ENCODE peak calls at places on chromosomes 16 and 17, in five cellular contexts. K is breast epithelium, H is GM12892, W is Panc1, R is GM23338. M is an unnamed sample.

GRCh38 chr17:17349724-17350106 is 46.5 kb downstream of the NT5M start:
- DNase-seq in R (no peak), W (no peak), K (no peak), H (no peak), M (no peak)

GRCh38 chr16:31538199-31538598 is 10.5 kb downstream of the AHSP start:
- DNase-seq in R (no peak), H (no peak), W (no peak), K (no peak), M (no peak)

GRCh38 chr17:17401271-17401781 is 75.5 kb upstream of the MED9 start:
- DNase-seq in R (peak; percentile 80), W (no peak), K (no peak), H (no peak), M (no peak)

GRCh38 chr17:10729334-10730193 is at the start of gene TMEM220:
- DNase-seq in W (no peak), H (peak; percentile 25), K (peak; percentile 68), R (peak; percentile 88), M (no peak)

GRCh38 chr17:74190807-74191206 is 12.7 kb upstream of the RPL38 start:
- DNase-seq in K (no peak), W (no peak), H (no peak), R (peak; percentile 69), M (no peak)

GRCh38 chr17:6862822-6863221 is 31.3 kb upstream of the TEKT1 start:
- DNase-seq in K (no peak), R (no peak), W (no peak), H (no peak), M (no peak)

GRCh38 chr17:1076299-1076981 is 79.5 kb downstream of the TIMM22 start:
- DNase-seq in W (no peak), H (no peak), K (no peak), R (no peak), M (no peak)

GRCh38 chr16:48503779-48504178 is 106.2 kb downstream of the N4BP1 start:
- DNase-seq in H (no peak), R (no peak), K (no peak), W (no peak), M (no peak)

GRCh38 chr17:74190154-74190553 is 13.3 kb upstream of the RPL38 start:
- DNase-seq in H (no peak), K (no peak), W (no peak), R (peak; percentile 71), M (no peak)

GRCh38 chr17:50201226-50201854 is at the start of gene COL1A1:
- DNase-seq in H (no peak), R (peak; percentile 59), K (peak; percentile 56), W (no peak), M (no peak)

GRCh38 chr16:77434365-77435239 is at the start of gene ADAMTS18:
- DNase-seq in R (peak; percentile 72), H (no peak), K (no peak), W (no peak), M (no peak)

GRCh38 chr17:72565006-72565405 is 444.2 kb downstream of the SOX9 start:
- DNase-seq in W (no peak), H (no peak), R (no peak), K (no peak), M (no peak)

GRCh38 chr17:50640701-50641338 is 6.1 kb downstream of the ABCC3 start:
- DNase-seq in R (no peak), W (no peak), H (no peak), K (no peak), M (no peak)

GRCh38 chr16:85735225-85735722 is 15.6 kb downstream of the C16orf74 start:
- DNase-seq in R (no peak), K (no peak), H (peak; percentile 68), W (no peak), M (no peak)

GRCh38 chr16:56262148-56262878 is 71.0 kb downstream of the GNAO1 start:
- DNase-seq in K (no peak), W (no peak), H (no peak), R (no peak), M (no peak)

GRCh38 chr16:85970712-85971220 is 71.8 kb downstream of the IRF8 start:
- DNase-seq in H (no peak), W (no peak), R (no peak), K (no peak), M (no peak)

GRCh38 chr17:29178750-29179231 is 1.4 kb downstream of the MYO18A start:
- DNase-seq in W (no peak), K (no peak), R (peak; percentile 51), H (no peak), M (no peak)

GRCh38 chr17:75191584-75191983 is 8.8 kb upstream of the SUMO2 start:
- DNase-seq in R (no peak), H (no peak), W (no peak), K (no peak), M (no peak)

GRCh38 chr17:46876353-46876887 is 25.0 kb downstream of the WNT9B start:
- DNase-seq in W (no peak), K (no peak), H (no peak), R (peak; percentile 78), M (no peak)

GRCh38 chr16:20789130-20789529 is 17.1 kb downstream of the ERI2 start:
- DNase-seq in K (no peak), W (no peak), H (no peak), R (no peak), M (no peak)

GRCh38 chr16:53159781-53160436 is 105.1 kb downstream of the CHD9 start:
- DNase-seq in K (no peak), R (peak; percentile 79), H (no peak), W (peak; percentile 7), M (no peak)

GRCh38 chr16:78503501-78504110 is 404.2 kb downstream of the WWOX start:
- DNase-seq in W (peak; percentile 2), K (no peak), H (peak; percentile 13), R (peak; percentile 76), M (peak; percentile 22)

GRCh38 chr17:44758414-44759095 is at the start of gene ADAM11:
- DNase-seq in W (no peak), H (no peak), R (peak; percentile 69), K (no peak), M (no peak)

GRCh38 chr16:88977028-88977844 is at the start of gene CBFA2T3:
- DNase-seq in K (peak; percentile 30), R (no peak), H (no peak), W (no peak), M (no peak)

GRCh38 chr16:69880640-69881133 is 70.4 kb upstream of the CLEC18A start:
- DNase-seq in H (no peak), R (no peak), W (no peak), K (no peak), M (no peak)

GRCh38 chr16:30414159-30414558 is 6.8 kb downstream of the ZNF771 start:
- DNase-seq in W (no peak), K (no peak), H (no peak), R (no peak), M (no peak)

GRCh38 chr16:30407794-30408534 is 558 bp downstream of the ZNF771 start:
- DNase-seq in K (no peak), W (no peak), H (no peak), R (peak; percentile 24), M (no peak)

GRCh38 chr16:30413116-30413806 is 5.9 kb downstream of the ZNF771 start:
- DNase-seq in H (no peak), R (no peak), W (no peak), K (no peak), M (no peak)

GRCh38 chr16:30406911-30407793 is at the start of gene ZNF771:
- DNase-seq in K (peak; percentile 91), R (peak; percentile 97), W (no peak), H (peak; percentile 91), M (no peak)

GRCh38 chr16:30409125-30410060 is 2.0 kb downstream of the ZNF771 start:
- DNase-seq in W (peak; percentile 64), H (peak; percentile 82), K (peak; percentile 79), R (peak; percentile 96), M (peak; percentile 47)
- TF ChIP-seq POLR2AphosphoS5 in W (no peak), H (no peak), K (peak; percentile 38), R (no peak), M (no peak)

GRCh38 chr17:61761827-61762226 is 101.5 kb downstream of the BRIP1 start:
- DNase-seq in H (no peak), R (no peak), W (no peak), K (no peak), M (no peak)
- TF ChIP-seq POLR2AphosphoS5 in H (no peak), R (no peak), W (no peak), K (no peak), M (no peak)

DNA sequence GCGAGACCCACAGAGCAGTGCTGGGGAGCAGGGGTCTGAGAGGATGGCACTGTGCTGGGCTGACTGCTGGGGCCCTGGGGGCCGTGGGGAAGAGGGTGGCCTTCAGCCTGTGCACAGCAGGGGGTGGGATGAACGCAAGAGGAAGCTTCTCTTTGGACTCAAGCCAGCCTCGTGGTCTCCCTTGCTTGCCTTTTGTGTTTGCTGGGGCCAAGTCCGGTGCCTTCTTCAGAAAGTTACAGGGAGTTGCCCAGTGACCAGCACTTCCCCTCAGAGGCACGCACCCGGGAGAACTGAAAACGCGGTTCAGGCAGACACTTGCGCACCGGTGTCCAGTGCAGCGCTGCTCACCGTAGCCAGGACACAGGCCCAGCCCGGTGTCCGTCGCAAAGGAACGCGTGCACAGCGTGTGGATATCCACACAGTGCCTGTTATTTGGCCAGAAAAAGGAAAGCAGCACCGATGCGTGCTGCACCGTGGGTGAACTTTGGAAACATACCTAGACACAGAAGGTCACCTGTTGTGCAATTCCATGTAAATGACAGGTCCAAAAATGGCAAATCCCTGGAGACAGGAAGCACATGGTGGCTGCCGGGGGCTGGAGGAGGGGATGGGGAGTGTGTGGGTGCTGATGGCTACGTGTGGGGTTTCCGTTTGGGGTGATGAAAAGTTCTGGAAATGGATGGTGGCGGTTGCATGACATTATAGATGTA is 29.5 kb upstream of the NUDT16L1 start:
- DNase-seq in R (no peak), H (no peak), K (no peak), W (no peak), M (no peak)
- TF ChIP-seq POLR2AphosphoS5 in R (no peak), H (no peak), K (no peak), W (no peak), M (no peak)

GRCh38 chr17:34589120-34589965 is 10.0 kb downstream of the TMEM132E start:
- DNase-seq in W (no peak), H (no peak), K (no peak), R (no peak), M (no peak)
- TF ChIP-seq POLR2AphosphoS5 in W (no peak), H (no peak), K (no peak), R (no peak), M (no peak)

GRCh38 chr16:8885674-8886592 is 3.8 kb downstream of the LITAFD start:
- DNase-seq in K (no peak), W (no peak), R (peak; percentile 60), H (no peak), M (no peak)
- TF ChIP-seq POLR2AphosphoS5 in K (no peak), W (no peak), R (no peak), H (no peak), M (peak; percentile 8)

GRCh38 chr16:12311309-12311708 is 334.8 kb downstream of the SNX29 start:
- DNase-seq in W (no peak), H (no peak), R (peak; percentile 67), K (no peak), M (no peak)
- TF ChIP-seq POLR2AphosphoS5 in W (no peak), H (no peak), R (no peak), K (no peak), M (no peak)